ENCODE peak calls at places on chromosomes 7 and 10, in four cellular contexts. M is lower lobe of right lung, Q is NCI-H748 treated with DMSO at 0.1 percent for 48 hours, T is nephron progenitor cell. D is an unnamed sample.

GRCh38 chr7:134712196-134712595 is 65.5 kb downstream of the BPGM start:
- DNase-seq in M (no peak), Q (no peak), T (no peak), D (no peak)

GRCh38 chr10:32773105-32773504 is 184.9 kb downstream of the ITGB1 start:
- DNase-seq in M (no peak), Q (no peak), T (no peak), D (no peak)

GRCh38 chr10:93299195-93299594 is 182.9 kb downstream of the MYOF start:
- DNase-seq in M (no peak), Q (no peak), T (no peak), D (no peak)

GRCh38 chr10:129074939-129075338 is 392.1 kb upstream of the MGMT start:
- DNase-seq in M (no peak), Q (no peak), T (no peak), D (no peak)

GRCh38 chr10:100349672-100350071 is 2.6 kb downstream of the SCD start:
- DNase-seq in M (no peak), Q (no peak), T (no peak), D (no peak)

GRCh38 chr10:78470267-78471103 is 436.8 kb downstream of the RPS24 start:
- DNase-seq in M (no peak), Q (peak; percentile 58), T (no peak), D (peak; percentile 100)

GRCh38 chr7:112383671-112384417 is 66.4 kb upstream of the IFRD1 start:
- DNase-seq in M (no peak), Q (no peak), T (no peak), D (peak; percentile 45)

GRCh38 chr7:68676789-68677535 is 921.3 kb upstream of the AUTS2 start:
- DNase-seq in M (no peak), Q (no peak), T (no peak), D (no peak)

GRCh38 chr10:101570764-101571572 is 17.1 kb downstream of the POLL start:
- DNase-seq in M (no peak), Q (no peak), T (no peak), D (peak; percentile 9)

GRCh38 chr7:159154243-159154642 is 9.6 kb upstream of the VIPR2 start:
- DNase-seq in M (no peak), Q (no peak), T (no peak), D (peak; percentile 5)

GRCh38 chr7:74206589-74207120 is 3.2 kb upstream of the LAT2 start:
- DNase-seq in M (peak; percentile 90), Q (peak; percentile 54), T (peak; percentile 95), D (peak; percentile 87)

GRCh38 chr10:26642896-26643653 is 54.4 kb upstream of the PDSS1 start:
- DNase-seq in M (no peak), Q (no peak), T (no peak), D (no peak)

GRCh38 chr10:27701971-27702537 is 43.6 kb downstream of the MKX start:
- DNase-seq in M (no peak), Q (no peak), T (no peak), D (no peak)

GRCh38 chr7:76002139-76002538 is 7.7 kb upstream of the TMEM120A start:
- DNase-seq in M (peak; percentile 10), Q (no peak), T (no peak), D (no peak)

GRCh38 chr7:5510426-5511045 is 86.9 kb upstream of the TNRC18 start:
- DNase-seq in M (no peak), Q (no peak), T (no peak), D (peak; percentile 5)

GRCh38 chr10:84416245-84416555 is 87.8 kb downstream of the CCSER2 start:
- DNase-seq in M (no peak), Q (peak; percentile 11), T (no peak), D (no peak)

D was measured in PC-3.